ENCODE peak calls at places on chromosomes 1 and 21, in five cellular contexts. F is stimulated activated CD8-positive, alpha-beta memory T cell treated with anti-CD3 and anti-CD28 coated beads, Interleukin-4, amount 100 ng/mL, for 24 hours; T is ACHN; G is EL; I is HFF-Myc. D is an unnamed sample.

GRCh38 chr1:993379-993995 is 6.4 kb downstream of the HES4 start:
- DNase-seq in T (no peak), G (no peak), I (no peak), F (no peak), D (no peak)

GRCh38 chr1:55536466-55536865 is 321.3 kb upstream of the USP24 start:
- DNase-seq in G (no peak), I (no peak), T (no peak), F (no peak), D (no peak)

GRCh38 chr21:42865361-42866160 is 13.8 kb downstream of the WDR4 start:
- DNase-seq in G (no peak), T (no peak), F (no peak), I (no peak), D (no peak)

GRCh38 chr1:90717665-90718410 is 736 bp upstream of the BARHL2 start:
- DNase-seq in G (no peak), I (no peak), T (no peak), F (no peak), D (peak; percentile 63)

GRCh38 chr1:248824701-248825100 is 1.0 kb downstream of the SH3BP5L start:
- DNase-seq in I (no peak), F (no peak), G (no peak), T (no peak), D (no peak)

GRCh38 chr1:209196140-209196539 is 387.4 kb upstream of the CAMK1G start:
- DNase-seq in G (no peak), F (no peak), I (no peak), T (no peak), D (no peak)

GRCh38 chr1:3441449-3441848 is 13.0 kb upstream of the ARHGEF16 start:
- DNase-seq in G (no peak), I (no peak), T (no peak), F (no peak), D (peak; percentile 93)

GRCh38 chr1:36710901-36711300 is 228.2 kb upstream of the CSF3R start:
- DNase-seq in G (no peak), F (no peak), T (no peak), I (no peak), D (no peak)

GRCh38 chr1:161378014-161378413 is 10.3 kb upstream of the CFAP126 start:
- DNase-seq in T (no peak), G (no peak), F (no peak), I (no peak), D (no peak)

GRCh38 chr1:156115514-156116374 is 1.2 kb downstream of the LMNA start:
- DNase-seq in F (no peak), I (no peak), G (peak; percentile 82), T (peak; percentile 83), D (peak; percentile 50)

GRCh38 chr1:23539698-23540266 is 8.7 kb upstream of the E2F2 start:
- DNase-seq in F (peak; percentile 81), G (peak; percentile 95), I (peak; percentile 98), T (peak; percentile 85), D (peak; percentile 92)

GRCh38 chr1:59686170-59686569 is 128.6 kb upstream of the HOOK1 start:
- DNase-seq in F (no peak), I (no peak), G (no peak), T (no peak), D (no peak)

GRCh38 chr1:15850450-15851079 is 3.1 kb downstream of the SPEN start:
- DNase-seq in T (no peak), G (no peak), I (no peak), F (no peak), D (no peak)

GRCh38 chr1:237672748-237673147 is 218.0 kb downstream of the ZP4 start:
- DNase-seq in T (peak; percentile 45), I (no peak), G (peak; percentile 1), F (no peak), D (peak; percentile 53)

GRCh38 chr1:159892944-159893343 is 7.0 kb downstream of the CFAP45 start:
- DNase-seq in T (peak; percentile 27), G (no peak), I (no peak), F (no peak), D (no peak)

GRCh38 chr1:159089184-159089791 is 12.7 kb upstream of the AIM2 start:
- DNase-seq in G (no peak), I (no peak), F (no peak), T (peak; percentile 43), D (peak; percentile 60)

GRCh38 chr1:9844746-9845145 is 21.0 kb upstream of the CLSTN1 start:
- DNase-seq in F (no peak), I (no peak), G (no peak), T (no peak), D (no peak)

GRCh38 chr1:178376008-178376407 is 120.8 kb downstream of the CLEC20A start:
- DNase-seq in G (no peak), F (no peak), I (no peak), T (no peak), D (no peak)

GRCh38 chr1:84884671-84885389 is 8.2 kb downstream of the LPAR3 start:
- DNase-seq in I (no peak), T (no peak), F (no peak), G (peak; percentile 47), D (no peak)

GRCh38 chr1:33261344-33261743 is 5.1 kb downstream of the ZNF362 start:
- DNase-seq in G (no peak), T (no peak), F (no peak), I (no peak), D (peak; percentile 55)

GRCh38 chr1:87344231-87344630 is 15.6 kb downstream of the LMO4 start:
- DNase-seq in G (no peak), I (no peak), T (no peak), F (no peak), D (no peak)

GRCh38 chr1:112337028-112337531 is 58.9 kb upstream of the CTTNBP2NL start:
- DNase-seq in G (peak; percentile 18), F (no peak), I (no peak), T (peak; percentile 49), D (peak; percentile 63)

GRCh38 chr1:20702416-20702815 is 15.4 kb downstream of the KIF17 start:
- DNase-seq in T (peak; percentile 26), F (no peak), G (peak; percentile 29), I (no peak), D (peak; percentile 41)

GRCh38 chr1:183926978-183927377 is 110.5 kb downstream of the COLGALT2 start:
- DNase-seq in T (peak; percentile 31), I (no peak), G (peak; percentile 37), F (no peak), D (no peak)

GRCh38 chr1:71521655-71522264 is 440.9 kb upstream of the ZRANB2 start:
- DNase-seq in F (no peak), G (peak; percentile 30), T (peak; percentile 52), I (peak; percentile 30), D (peak; percentile 57)

GRCh38 chr1:239268007-239268406 is 118.4 kb upstream of the CHRM3 start:
- DNase-seq in T (no peak), F (no peak), G (no peak), I (no peak), D (no peak)

GRCh38 chr21:42490735-42491134 is 5.3 kb downstream of the RSPH1 start:
- DNase-seq in F (no peak), T (no peak), G (no peak), I (no peak), D (no peak)

GRCh38 chr21:38027901-38028300 is 111.6 kb upstream of the KCNJ6 start:
- DNase-seq in F (no peak), G (peak; percentile 64), I (peak; percentile 27), T (no peak), D (no peak)

D was measured in SK-MEL-5.